ENCODE peak calls at places on chromosome 3, in eight cellular contexts. Y, U, O, J, Z, E, Q and H are unnamed samples. For H3K4me1, the result is how much of the 10 kb centered on the place peaks cover.

GRCh38 chr3:158845748-158846350 is 44.0 kb downstream of the MFSD1 start:
- DNase-seq in U (peak), O (no peak), Z (no peak), E (peak), Q (peak), Y (peak), J (peak), H (peak)

GRCh38 chr3:126107960-126108688 is 24.2 kb upstream of the SLC41A3 start:
- DNase-seq in E (no peak), O (no peak), J (peak), U (no peak), Y (no peak), Q (no peak), Z (no peak), H (peak)

GRCh38 chr3:152155246-152155645 is 113.5 kb upstream of the MBNL1 start:
- DNase-seq in Z (no peak), J (peak), Q (no peak), Y (no peak), U (no peak), E (no peak), O (no peak), H (no peak)

GRCh38 chr3:42369832-42370231 is 40.6 kb downstream of the LYZL4 start:
- DNase-seq in U (no peak), E (no peak), O (peak), J (no peak), Z (peak), Y (no peak), Q (no peak), H (no peak)

GRCh38 chr3:197709135-197709534 is 27.6 kb downstream of the RUBCN start:
- DNase-seq in J (no peak), Z (no peak), Q (no peak), O (no peak), Y (no peak), U (no peak), E (no peak), H (no peak)

GRCh38 chr3:46946416-46946815 is 30.1 kb downstream of the CCDC12 start:
- DNase-seq in Y (no peak), O (peak), U (no peak), Q (no peak), J (no peak), Z (no peak), E (no peak), H (no peak)

GRCh38 chr3:177764377-177764912 is 567.2 kb upstream of the TBL1XR1 start:
- DNase-seq in Q (no peak), E (peak), J (peak), Y (no peak), O (no peak), U (no peak), Z (no peak), H (peak)

GRCh38 chr3:36969540-36970432 is 23.1 kb downstream of the EPM2AIP1 start:
- DNase-seq in E (peak), Q (no peak), O (peak), Z (peak), Y (peak), U (peak), J (peak), H (no peak)

GRCh38 chr3:112101946-112102345 is 15.8 kb downstream of the C3orf52 start:
- DNase-seq in Q (no peak), Y (no peak), J (peak), E (peak), Z (no peak), U (no peak), O (no peak), H (peak)

GRCh38 chr3:98945006-98945626 is 43.6 kb upstream of the DCBLD2 start:
- DNase-seq in J (peak), Y (no peak), Q (no peak), U (no peak), E (no peak), O (no peak), Z (no peak), H (no peak)

GRCh38 chr3:133896002-133896761 is 500 bp upstream of the RAB6B start:
- DNase-seq in Z (no peak), U (peak), O (peak), J (peak), E (peak), Q (no peak), Y (no peak), H (peak)

GRCh38 chr3:191136347-191136746 is 62.7 kb upstream of the OSTN start:
- DNase-seq in Q (peak), J (peak), Z (no peak), Y (peak), E (peak), O (no peak), U (no peak), H (peak)

GRCh38 chr3:168865022-168865551 is 769.4 kb upstream of the GOLIM4 start:
- DNase-seq in J (peak), O (no peak), Z (no peak), E (peak), U (peak), Y (no peak), Q (no peak), H (peak)

GRCh38 chr3:63413523-63413922 is 135.4 kb downstream of the SYNPR start:
- DNase-seq in Z (no peak), E (no peak), O (no peak), J (no peak), U (no peak), Q (no peak), Y (no peak), H (no peak)

GRCh38 chr3:32238027-32238815 is at the start of gene CMTM8:
- DNase-seq in E (peak), J (peak), Q (no peak), U (peak), O (peak), Z (peak), Y (peak), H (peak)

GRCh38 chr3:17340261-17340660 is 402.2 kb downstream of the TBC1D5 start:
- DNase-seq in O (no peak), Q (no peak), E (peak), U (no peak), J (no peak), Z (no peak), Y (no peak), H (no peak)

GRCh38 chr3:193407688-193408087 is 29.1 kb upstream of the ATP13A5 start:
- DNase-seq in J (no peak), Q (no peak), U (peak), Y (no peak), O (no peak), E (no peak), Z (no peak), H (no peak)

GRCh38 chr3:185807455-185808068 is 17.3 kb downstream of the IGF2BP2 start:
- DNase-seq in O (peak), U (peak), J (peak), Y (no peak), E (peak), Z (peak), Q (peak), H (no peak)

GRCh38 chr3:185715091-185715490 is 109.8 kb downstream of the IGF2BP2 start:
- DNase-seq in E (no peak), O (peak), U (peak), Y (no peak), J (peak), Z (peak), Q (no peak), H (no peak)

GRCh38 chr3:20857636-20858035 is 671.6 kb upstream of the SGO1 start:
- DNase-seq in Q (no peak), Y (no peak), Z (no peak), J (peak), O (no peak), E (no peak), U (no peak), H (peak)

GRCh38 chr3:149820183-149820582 is 7.2 kb downstream of the RNF13 start:
- DNase-seq in U (no peak), Z (no peak), J (peak), E (no peak), Q (peak), O (no peak), Y (no peak), H (no peak)

GRCh38 chr3:134232976-134233375 is 17.7 kb downstream of the RYK start:
- DNase-seq in Y (no peak), E (no peak), O (no peak), Q (no peak), U (no peak), Z (no peak), J (no peak), H (no peak)

GRCh38 chr3:159792070-159792469 is 196.6 kb upstream of the IL12A start:
- DNase-seq in J (no peak), Y (no peak), Z (no peak), O (no peak), Q (no peak), E (no peak), U (no peak), H (no peak)

GRCh38 chr3:158508481-158508880 is 62.5 kb upstream of the MLF1 start:
- DNase-seq in E (peak), Z (no peak), O (no peak), Q (no peak), Y (no peak), U (no peak), J (no peak), H (no peak)

GRCh38 chr3:36700537-36701248 is 63.7 kb downstream of the DCLK3 start:
- DNase-seq in O (peak), Q (peak), Y (peak), J (peak), E (peak), U (peak), Z (peak), H (peak)

GRCh38 chr3:4972652-4973643 is 6.3 kb upstream of the BHLHE40 start:
- DNase-seq in Y (no peak), O (no peak), Z (no peak), J (no peak), Q (no peak), E (no peak), U (no peak), H (no peak)

GRCh38 chr3:161531930-161532329 is 35.3 kb downstream of the OTOL1 start:
- DNase-seq in J (no peak), Q (no peak), E (no peak), O (no peak), U (no peak), Y (no peak), Z (no peak), H (no peak)

GRCh38 chr3:97658670-97659285 is 105.8 kb upstream of the ARL6 start:
- DNase-seq in E (peak), Q (peak), Y (peak), U (peak), O (no peak), J (peak), Z (no peak), H (peak)

GRCh38 chr3:127658234-127658633 is 14.5 kb upstream of the ABTB1 start:
- DNase-seq in Q (no peak), U (no peak), E (no peak), Y (no peak), J (no peak), Z (no peak), O (no peak), H (peak)

GRCh38 chr3:19652336-19652735 is 281.7 kb downstream of the EFHB start:
- DNase-seq in O (peak), Z (no peak), E (no peak), U (peak), Q (no peak), Y (no peak), J (no peak), H (no peak)

GRCh38 chr3:119664850-119665379 is 4.5 kb upstream of the POPDC2 start:
- DNase-seq in Q (no peak), O (no peak), Z (no peak), J (no peak), U (no peak), E (no peak), Y (peak), H (no peak)

DNA sequence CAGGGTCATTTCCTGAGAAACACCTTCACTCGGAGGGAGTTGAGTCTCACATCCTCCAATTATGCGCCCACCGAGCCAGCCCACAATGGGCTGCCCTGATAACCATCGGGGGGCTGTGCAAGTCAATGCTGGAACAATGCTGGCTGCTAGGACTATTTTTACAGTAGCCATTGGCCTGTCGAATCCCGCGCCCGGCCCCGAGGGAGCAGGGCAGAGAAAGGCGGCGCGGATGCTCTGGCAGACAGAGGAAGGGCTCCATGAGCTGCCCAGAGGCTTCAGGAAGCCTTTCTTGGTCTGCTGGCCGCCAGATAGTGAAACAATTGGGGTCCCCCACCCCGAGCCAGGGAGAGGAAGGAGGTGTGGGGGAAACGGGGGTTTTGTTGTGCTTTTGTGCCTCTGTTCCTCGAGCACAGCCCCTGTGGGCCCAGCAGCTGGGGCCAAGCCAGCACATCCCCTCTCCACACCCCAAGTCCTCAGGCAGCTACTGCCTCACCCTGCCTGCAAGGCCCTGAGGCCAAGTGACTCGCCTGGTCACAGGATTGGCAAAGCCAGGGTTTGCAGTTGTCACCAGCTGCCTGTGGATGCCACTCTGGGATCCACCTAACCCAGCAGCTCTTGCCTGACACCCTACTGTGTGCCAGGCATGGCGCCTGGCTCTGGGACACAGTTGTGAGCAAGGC is 39.0 kb downstream of the SLC6A6 start:
- DNase-seq in Y (no peak), J (peak), Z (no peak), U (no peak), E (no peak), O (no peak), Q (no peak), H (peak)
- H3K4me1 ChIP-seq in Y (under half), J (under half), Z (under half), U (under half), E (under half), O (under half), Q (under half), H (under half)

GRCh38 chr3:121794264-121794983 is 40.4 kb downstream of the IQCB1 start:
- DNase-seq in U (no peak), O (no peak), Y (no peak), J (no peak), Z (no peak), Q (no peak), E (no peak), H (no peak)

GRCh38 chr3:121796970-121797369 is 37.9 kb downstream of the IQCB1 start:
- DNase-seq in U (no peak), Q (no peak), J (no peak), O (no peak), E (no peak), Y (no peak), Z (no peak), H (no peak)

DNA sequence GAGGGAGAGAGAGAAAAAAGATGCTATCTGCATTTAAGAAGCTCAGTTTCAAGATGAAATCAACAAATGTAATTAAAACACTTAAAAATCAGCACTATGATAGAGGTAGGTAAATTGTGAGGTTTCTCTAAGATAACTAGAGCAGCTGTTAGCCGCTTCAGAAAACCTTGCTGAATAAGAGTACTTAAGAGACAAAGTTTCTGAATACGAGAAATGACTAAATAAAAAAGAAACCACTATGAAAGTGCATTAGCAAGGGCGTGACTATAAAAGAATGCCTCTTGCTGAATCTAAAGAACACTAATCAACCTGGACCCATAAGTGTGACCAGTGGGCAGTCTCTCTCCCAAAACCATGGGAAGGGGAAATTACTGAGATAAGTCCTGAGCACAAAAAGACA is 41.8 kb downstream of the IQCB1 start:
- DNase-seq in Y (no peak), Z (no peak), U (no peak), O (no peak), Q (no peak), J (no peak), E (no peak), H (no peak)
- H3K9ac ChIP-seq in Y (no peak), Z (no peak), U (no peak), O (no peak), Q (no peak), J (no peak), E (no peak), H (no peak)

DNA sequence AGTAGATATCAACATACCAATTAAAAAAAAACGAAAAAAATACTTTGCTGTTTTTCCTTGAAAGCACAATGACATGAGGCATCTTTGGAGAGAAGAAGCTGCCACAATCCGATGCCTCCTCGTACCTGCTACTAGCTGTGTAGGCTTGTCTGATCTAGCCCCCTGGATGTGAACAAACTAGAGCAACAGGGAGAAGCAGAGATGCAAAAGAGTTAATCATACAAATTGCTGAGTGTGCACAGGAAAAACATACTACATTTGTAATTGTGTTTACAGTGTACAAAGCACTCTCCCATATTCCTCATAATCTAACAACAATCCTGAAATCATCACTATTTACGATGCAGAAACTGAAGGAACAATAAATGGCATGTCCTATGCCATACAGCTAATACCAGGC is 227.0 kb upstream of the CTNNB1 start:
- DNase-seq in Z (no peak), U (no peak), E (no peak), O (no peak), Y (no peak), Q (no peak), J (no peak), H (no peak)
- H3K4me1 ChIP-seq in Z (under half), U (under half), E (under half), O (under half), Y (under half), Q (under half), J (under half), H (under half)

GRCh38 chr3:124594581-124594980 is 135.7 kb upstream of the UMPS start:
- DNase-seq in U (no peak), Q (no peak), Z (no peak), J (no peak), Y (no peak), E (no peak), O (no peak), H (no peak)

GRCh38 chr3:124597273-124597672 is 133.0 kb upstream of the UMPS start:
- DNase-seq in E (no peak), J (no peak), Z (no peak), Q (no peak), Y (no peak), O (no peak), U (no peak), H (no peak)

GRCh38 chr3:124591699-124592098 is 138.6 kb upstream of the UMPS start:
- DNase-seq in U (no peak), Z (no peak), Y (no peak), Q (no peak), E (no peak), O (no peak), J (no peak), H (no peak)

GRCh38 chr3:124592658-124593441 is 137.4 kb upstream of the UMPS start:
- DNase-seq in O (peak), Q (peak), U (no peak), E (no peak), J (no peak), Z (no peak), Y (no peak), H (no peak)

GRCh38 chr3:124593442-124593829 is 136.8 kb upstream of the UMPS start:
- DNase-seq in J (no peak), Z (no peak), O (no peak), Y (no peak), E (no peak), U (no peak), Q (no peak), H (no peak)
- H3K9ac ChIP-seq in J (no peak), Z (no peak), O (no peak), Y (no peak), E (no peak), U (no peak), Q (no peak), H (no peak)

GRCh38 chr3:195904364-195904763 is 4.0 kb downstream of the TNK2 start:
- DNase-seq in Q (no peak), Y (no peak), E (no peak), O (no peak), J (no peak), Z (no peak), U (no peak), H (no peak)

GRCh38 chr3:195906865-195907729 is 1.3 kb downstream of the TNK2 start:
- DNase-seq in J (no peak), U (no peak), E (peak), Z (no peak), Y (no peak), Q (no peak), O (peak), H (no peak)

GRCh38 chr3:195907730-195908438 is 467 bp downstream of the TNK2 start:
- DNase-seq in O (no peak), U (no peak), Q (no peak), Y (no peak), J (peak), E (peak), Z (no peak), H (no peak)

GRCh38 chr3:195903950-195904290 is 4.4 kb downstream of the TNK2 start:
- DNase-seq in Y (no peak), U (no peak), O (no peak), E (no peak), J (no peak), Z (no peak), Q (no peak), H (no peak)

GRCh38 chr3:195905970-195906864 is 2.1 kb downstream of the TNK2 start:
- DNase-seq in E (peak), Y (no peak), U (no peak), Z (no peak), J (peak), Q (no peak), O (no peak), H (peak)
- H3K4me1 ChIP-seq in E (under half), Y (half or more), U (under half), Z (under half), J (under half), Q (half or more), O (under half), H (under half)